ENCODE peak calls at places on chromosomes 6 and 20, in ten cellular contexts. J is endothelial cell of umbilical vein, D is mesendoderm, O is H1, T is neuronal stem cell, Y is pancreas, S is ascending aorta, P is tibial nerve, Q is psoas muscle, N is lung. G is an unnamed sample.

GRCh38 chr6:14037402-14038277 is 79.9 kb upstream of the CD83 start:
- DNase-seq in J (no peak), D (no peak), O (no peak), T (no peak), Y (no peak), S (no peak), P (no peak), Q (no peak), N (no peak), G (peak)

GRCh38 chr6:29633532-29633901 is 534 bp upstream of the GABBR1 start:
- DNase-seq in J (no peak), D (no peak), O (no peak), T (no peak), Y (no peak), S (no peak), P (no peak), Q (no peak), N (no peak), G (no peak)

GRCh38 chr6:5333653-5334052 is 72.3 kb downstream of the FARS2 start:
- DNase-seq in J (no peak), D (no peak), O (no peak), T (no peak), Y (no peak), S (no peak), P (no peak), Q (no peak), N (no peak), G (no peak)

GRCh38 chr20:4603724-4604123 is 118.0 kb upstream of the PRND start:
- DNase-seq in J (no peak), D (no peak), O (no peak), T (no peak), Y (no peak), S (no peak), P (no peak), Q (no peak), N (no peak), G (no peak)

GRCh38 chr20:58621906-58622548 is 29.1 kb upstream of the STX16 start:
- DNase-seq in J (no peak), D (no peak), O (no peak), T (no peak), Y (no peak), S (no peak), P (no peak), Q (no peak), N (no peak), G (no peak)

GRCh38 chr6:15213838-15214398 is 32.0 kb upstream of the JARID2 start:
- DNase-seq in J (no peak), D (no peak), O (no peak), T (no peak), Y (no peak), S (no peak), P (no peak), Q (no peak), N (no peak), G (no peak)

GRCh38 chr6:162478191-162478642 is 249.3 kb downstream of the PRKN start:
- DNase-seq in J (no peak), D (no peak), O (no peak), T (no peak), Y (no peak), S (no peak), P (no peak), Q (no peak), N (no peak), G (no peak)

GRCh38 chr6:18343741-18344140 is 43.4 kb upstream of the RNF144B start:
- DNase-seq in J (peak), D (no peak), O (no peak), T (no peak), Y (no peak), S (no peak), P (no peak), Q (no peak), N (no peak), G (no peak)

GRCh38 chr6:83151114-83151513 is 42.0 kb downstream of the PGM3 start:
- DNase-seq in J (no peak), D (peak), O (no peak), T (no peak), Y (no peak), S (no peak), P (no peak), Q (no peak), N (no peak), G (no peak)

GRCh38 chr20:39083781-39084180 is 121.6 kb downstream of the DHX35 start:
- DNase-seq in J (no peak), D (no peak), O (no peak), T (no peak), Y (no peak), S (no peak), P (no peak), Q (no peak), N (no peak), G (no peak)

GRCh38 chr20:39877792-39878191 is 811.2 kb downstream of the MAFB start:
- DNase-seq in J (no peak), D (no peak), O (no peak), T (no peak), Y (no peak), S (no peak), P (no peak), Q (no peak), N (no peak), G (no peak)

GRCh38 chr20:39269031-39269461 is 306.9 kb downstream of the DHX35 start:
- DNase-seq in J (no peak), D (peak), O (peak), T (peak), Y (peak), S (no peak), P (peak), Q (peak), N (no peak), G (peak)

GRCh38 chr20:63414720-63415417 is 53.7 kb upstream of the CHRNA4 start:
- DNase-seq in J (no peak), D (no peak), O (no peak), T (no peak), Y (no peak), S (no peak), P (no peak), Q (no peak), N (no peak), G (no peak)

GRCh38 chr20:63087872-63088680 is 81.3 kb upstream of the BHLHE23 start:
- DNase-seq in J (no peak), D (no peak), O (peak), T (no peak), Y (no peak), S (peak), P (no peak), Q (no peak), N (no peak), G (peak)

GRCh38 chr6:37060195-37060559 is 54.7 kb downstream of the FGD2 start:
- DNase-seq in J (no peak), D (peak), O (no peak), T (no peak), Y (no peak), S (no peak), P (no peak), Q (no peak), N (no peak), G (no peak)

GRCh38 chr6:37057678-37058077 is 52.2 kb downstream of the FGD2 start:
- DNase-seq in J (no peak), D (no peak), O (no peak), T (no peak), Y (no peak), S (no peak), P (no peak), Q (no peak), N (no peak), G (no peak)

GRCh38 chr6:37058084-37058586 is 52.7 kb downstream of the FGD2 start:
- DNase-seq in J (no peak), D (no peak), O (no peak), T (no peak), Y (no peak), S (no peak), P (no peak), Q (peak), N (no peak), G (peak)

GRCh38 chr6:37061157-37061804 is 55.8 kb downstream of the FGD2 start:
- DNase-seq in J (no peak), D (no peak), O (no peak), T (no peak), Y (peak), S (no peak), P (no peak), Q (peak), N (no peak), G (no peak)

GRCh38 chr6:37059344-37060194 is 54.1 kb downstream of the FGD2 start:
- DNase-seq in J (peak), D (peak), O (peak), T (peak), Y (no peak), S (peak), P (peak), Q (peak), N (peak), G (peak)
- H3K4me3 ChIP-seq in J (no peak), D (no peak), O (peak), T (no peak), Y (no peak), S (no peak), P (no peak), Q (no peak), N (no peak), G (peak)

DNA sequence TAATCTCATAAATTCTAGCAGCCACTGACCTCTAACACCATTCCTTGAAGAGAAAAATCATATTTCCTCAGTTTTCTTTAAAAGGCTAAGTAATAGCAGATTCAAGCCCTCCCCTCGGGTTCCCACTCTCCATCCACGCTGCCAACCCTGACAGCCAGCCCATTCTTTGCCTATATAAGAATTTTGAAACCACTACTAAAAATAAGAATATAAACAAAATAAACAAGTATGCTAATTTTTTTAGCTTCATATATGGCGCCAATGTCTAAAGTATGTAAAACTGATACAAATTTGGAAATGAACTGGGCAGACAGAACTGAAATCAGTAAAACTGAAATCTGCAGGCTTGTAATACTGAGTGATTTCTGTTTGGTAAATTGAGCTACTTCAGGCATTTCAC is 19.0 kb downstream of the ELOVL2 start:
- DNase-seq in J (no peak), D (no peak), O (no peak), T (no peak), Y (no peak), S (no peak), P (no peak), Q (no peak), N (no peak), G (no peak)
- H3K27ac ChIP-seq in J (no peak), D (no peak), O (no peak), T (no peak), Y (no peak), S (no peak), P (no peak), Q (no peak), N (no peak), G (no peak)

GRCh38 chr20:51995038-51995437 is 192.7 kb upstream of the SALL4 start:
- DNase-seq in J (peak), D (no peak), O (no peak), T (no peak), Y (no peak), S (no peak), P (no peak), Q (no peak), N (no peak), G (peak)
- H3K4me3 ChIP-seq in J (no peak), D (no peak), O (no peak), T (no peak), Y (no peak), S (no peak), P (no peak), Q (no peak), N (no peak), G (no peak)

DNA sequence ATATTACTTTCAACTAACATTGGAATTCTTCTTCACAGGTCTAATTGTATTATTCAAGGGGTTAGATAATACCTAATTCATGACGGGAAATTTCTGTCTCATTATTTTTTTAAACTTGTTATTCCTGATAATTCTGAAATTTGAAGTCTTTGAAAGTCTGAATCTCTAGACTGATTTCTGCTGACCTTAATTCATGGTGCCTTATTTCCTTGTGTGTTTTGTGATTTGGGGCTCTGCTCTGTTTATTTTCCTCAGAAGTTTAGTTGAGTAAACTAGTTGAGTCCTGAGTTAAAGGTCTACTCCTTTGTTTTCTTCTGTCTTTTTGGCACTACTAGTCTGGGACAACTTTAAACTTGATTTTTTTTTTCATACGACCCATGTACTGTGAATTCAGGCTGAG is 5.9 kb downstream of the DEFB118 start:
- DNase-seq in J (no peak), D (no peak), O (no peak), T (no peak), Y (no peak), S (no peak), P (no peak), Q (no peak), N (no peak), G (no peak)
- H3K27ac ChIP-seq in J (no peak), D (no peak), O (no peak), T (no peak), Y (no peak), S (no peak), P (no peak), Q (no peak), N (no peak), G (no peak)

DNA sequence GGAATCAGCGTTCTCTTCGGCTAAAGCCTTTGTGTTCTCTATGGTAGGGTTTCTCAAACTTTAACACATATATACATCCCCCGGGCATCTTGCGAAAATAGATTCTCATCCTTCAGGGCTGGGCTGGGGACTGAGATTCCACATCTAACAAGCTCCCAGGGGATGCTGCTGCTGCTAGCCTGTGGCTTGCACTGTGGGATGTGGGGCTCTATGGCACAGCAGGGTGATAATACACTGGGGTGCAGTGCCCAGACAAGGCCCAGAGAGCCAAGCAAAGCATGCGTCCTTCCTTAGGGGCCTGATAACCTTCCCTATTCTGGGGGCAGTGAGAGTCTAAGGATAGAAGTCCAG is 102.0 kb downstream of the LAMP5 start:
- DNase-seq in J (no peak), D (no peak), O (no peak), T (no peak), Y (no peak), S (no peak), P (no peak), Q (no peak), N (no peak), G (no peak)
- H3K4me3 ChIP-seq in J (no peak), D (no peak), O (no peak), T (no peak), Y (no peak), S (no peak), P (no peak), Q (no peak), N (no peak), G (no peak)

GRCh38 chr6:36912583-36912982 is 26.8 kb downstream of the C6orf89 start:
- DNase-seq in J (no peak), D (no peak), O (no peak), T (no peak), Y (no peak), S (no peak), P (no peak), Q (no peak), N (no peak), G (peak)

GRCh38 chr6:36915599-36915998 is 29.8 kb downstream of the C6orf89 start:
- DNase-seq in J (no peak), D (no peak), O (no peak), T (no peak), Y (no peak), S (no peak), P (no peak), Q (no peak), N (no peak), G (no peak)

GRCh38 chr6:36916159-36916558 is 30.4 kb downstream of the C6orf89 start:
- DNase-seq in J (no peak), D (no peak), O (no peak), T (no peak), Y (no peak), S (no peak), P (no peak), Q (no peak), N (no peak), G (no peak)

GRCh38 chr6:36913082-36913481 is 27.3 kb downstream of the C6orf89 start:
- DNase-seq in J (no peak), D (no peak), O (no peak), T (no peak), Y (no peak), S (no peak), P (no peak), Q (no peak), N (no peak), G (no peak)

DNA sequence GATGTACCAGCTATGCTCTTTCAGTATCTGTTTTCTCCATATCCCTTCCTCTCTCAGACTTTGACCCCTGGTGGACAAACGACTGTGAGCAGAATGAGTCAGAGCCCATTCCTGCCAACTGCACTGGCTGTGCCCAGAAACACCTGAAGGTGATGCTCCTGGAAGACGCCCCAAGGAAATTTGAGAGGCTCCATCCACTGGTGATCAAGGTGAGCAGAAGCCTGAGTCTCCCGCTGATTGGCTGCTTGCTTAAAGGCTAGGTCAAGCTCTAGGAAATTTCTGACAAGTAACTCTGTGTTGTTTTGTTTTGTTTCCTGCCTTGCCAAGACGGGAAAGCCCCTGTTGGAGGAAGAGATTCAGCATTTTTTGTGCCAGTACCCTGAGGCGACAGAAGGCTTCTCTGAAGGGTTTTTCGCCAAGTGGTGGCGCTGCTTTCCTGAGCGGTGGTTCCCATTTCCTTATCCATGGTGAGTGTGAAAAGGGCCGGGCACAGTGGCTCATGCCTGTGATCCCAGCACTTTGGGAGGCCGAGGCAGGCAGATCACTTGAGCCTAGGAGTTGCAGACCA is 28.6 kb downstream of the C6orf89 start:
- DNase-seq in J (peak), D (peak), O (peak), T (no peak), Y (peak), S (no peak), P (no peak), Q (no peak), N (peak), G (no peak)
- H3K27ac ChIP-seq in J (peak), D (no peak), O (no peak), T (no peak), Y (peak), S (no peak), P (no peak), Q (no peak), N (no peak), G (no peak)

G was measured in SJSA1.